ENCODE peak calls at places on chromosomes 11 and 22, in five cellular contexts. U is thoracic aorta, S is brain microvascular endothelial cell, H is tibial artery, W is fibroblast of lung. E is an unnamed sample.

GRCh38 chr22:48153726-48154125 is 1391.3 kb downstream of the TBC1D22A start:
- DNase-seq in U (no peak), H (peak), S (no peak), W (no peak), E (no peak)

GRCh38 chr22:50178471-50178864 is 7.2 kb upstream of the TRABD start:
- DNase-seq in H (peak), U (no peak), S (no peak), W (no peak), E (no peak)

GRCh38 chr11:46364056-46364455 is 16.8 kb downstream of the DGKZ start:
- DNase-seq in H (no peak), W (no peak), U (no peak), S (no peak), E (no peak)

GRCh38 chr11:65414776-65415498 is 7.7 kb upstream of the NEAT1 start:
- DNase-seq in U (no peak), H (peak), W (peak), S (no peak), E (no peak)

GRCh38 chr22:49160261-49161001 is 667.2 kb downstream of the BRD1 start:
- DNase-seq in S (no peak), U (no peak), W (no peak), H (no peak), E (no peak)

GRCh38 chr11:98411777-98412176 is 609.0 kb upstream of the CNTN5 start:
- DNase-seq in U (no peak), H (no peak), W (no peak), S (no peak), E (no peak)

GRCh38 chr11:74744277-74744676 is 4.4 kb upstream of the RNF169 start:
- DNase-seq in U (no peak), W (no peak), S (no peak), H (no peak), E (no peak)

GRCh38 chr11:2652857-2653643 is 46.7 kb downstream of the KCNQ1OT1 start:
- DNase-seq in U (no peak), W (no peak), S (no peak), H (no peak), E (no peak)

GRCh38 chr11:133964946-133965632 is 8.3 kb upstream of the IGSF9B start:
- DNase-seq in H (peak), U (no peak), W (peak), S (no peak), E (no peak)

GRCh38 chr11:3808846-3809623 is 675 bp downstream of the PGAP2 start:
- DNase-seq in S (no peak), H (no peak), U (no peak), W (peak), E (peak)

GRCh38 chr11:57180964-57181363 is 789 bp upstream of the LRRC55 start:
- DNase-seq in S (no peak), U (no peak), H (no peak), W (no peak), E (no peak)

GRCh38 chr11:61609970-61610347 is 29.1 kb upstream of the SYT7 start:
- DNase-seq in H (no peak), U (no peak), W (no peak), S (no peak), E (no peak)

GRCh38 chr11:58829736-58830135 is 14.8 kb downstream of the GLYATL2 start:
- DNase-seq in U (no peak), H (no peak), W (peak), S (peak), E (peak)

GRCh38 chr11:19380375-19380774 is 139.6 kb upstream of the E2F8 start:
- DNase-seq in S (peak), W (peak), H (no peak), U (no peak), E (peak)

GRCh38 chr11:2708151-2708581 is 8.4 kb upstream of the KCNQ1OT1 start:
- DNase-seq in U (no peak), S (no peak), W (no peak), H (peak), E (no peak)

GRCh38 chr11:134272381-134273316 is 3.5 kb upstream of the GLB1L3 start:
- DNase-seq in H (no peak), U (no peak), W (no peak), S (no peak), E (no peak)

GRCh38 chr11:61904539-61905048 is 12.8 kb downstream of the RAB3IL1 start:
- DNase-seq in U (no peak), S (no peak), W (no peak), H (no peak), E (no peak)

DNA sequence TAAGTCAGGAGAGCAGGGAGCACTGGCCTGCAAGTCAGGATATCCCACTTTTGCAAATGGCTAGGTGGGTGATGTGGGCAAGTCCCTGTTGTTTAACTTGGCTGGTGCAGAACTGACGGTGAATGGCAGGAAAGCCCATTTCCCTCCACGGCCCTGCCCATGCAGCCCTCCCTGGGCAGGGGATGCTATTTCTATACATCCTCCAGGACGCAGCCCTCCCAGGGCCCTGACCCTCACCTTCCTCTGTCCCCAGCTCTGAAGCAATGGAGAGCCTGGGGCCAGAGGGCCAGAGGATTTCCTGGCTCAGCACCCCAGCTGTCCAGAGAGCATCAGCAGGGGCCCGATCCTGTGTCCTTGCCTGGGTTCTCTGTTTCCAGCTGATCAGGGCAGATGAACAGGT is 91.3 kb downstream of the TSPAN18 start:
- DNase-seq in W (no peak), S (no peak), U (no peak), H (no peak), E (no peak)
- TF ChIP-seq CTCF in W (no peak), S (no peak), U (no peak), H (no peak), E (no peak)

GRCh38 chr11:16923987-16924386 is 90.2 kb downstream of the PLEKHA7 start:
- DNase-seq in H (no peak), U (no peak), W (no peak), S (no peak), E (no peak)
- H3K4me3 ChIP-seq in H (no peak), U (no peak), W (no peak), S (no peak), E (no peak)

GRCh38 chr22:19488285-19488684 is 8.6 kb downstream of the CDC45 start:
- DNase-seq in S (no peak), W (no peak), H (no peak), U (no peak), E (no peak)

GRCh38 chr22:19490628-19491230 is 11.0 kb downstream of the CDC45 start:
- DNase-seq in S (no peak), H (peak), U (no peak), W (no peak), E (no peak)

GRCh38 chr22:19494001-19494560 is 14.4 kb downstream of the CDC45 start:
- DNase-seq in U (no peak), S (no peak), H (no peak), W (no peak), E (no peak)

GRCh38 chr22:19492504-19493174 is 12.9 kb downstream of the CDC45 start:
- DNase-seq in S (no peak), W (no peak), U (no peak), H (peak), E (no peak)

DNA sequence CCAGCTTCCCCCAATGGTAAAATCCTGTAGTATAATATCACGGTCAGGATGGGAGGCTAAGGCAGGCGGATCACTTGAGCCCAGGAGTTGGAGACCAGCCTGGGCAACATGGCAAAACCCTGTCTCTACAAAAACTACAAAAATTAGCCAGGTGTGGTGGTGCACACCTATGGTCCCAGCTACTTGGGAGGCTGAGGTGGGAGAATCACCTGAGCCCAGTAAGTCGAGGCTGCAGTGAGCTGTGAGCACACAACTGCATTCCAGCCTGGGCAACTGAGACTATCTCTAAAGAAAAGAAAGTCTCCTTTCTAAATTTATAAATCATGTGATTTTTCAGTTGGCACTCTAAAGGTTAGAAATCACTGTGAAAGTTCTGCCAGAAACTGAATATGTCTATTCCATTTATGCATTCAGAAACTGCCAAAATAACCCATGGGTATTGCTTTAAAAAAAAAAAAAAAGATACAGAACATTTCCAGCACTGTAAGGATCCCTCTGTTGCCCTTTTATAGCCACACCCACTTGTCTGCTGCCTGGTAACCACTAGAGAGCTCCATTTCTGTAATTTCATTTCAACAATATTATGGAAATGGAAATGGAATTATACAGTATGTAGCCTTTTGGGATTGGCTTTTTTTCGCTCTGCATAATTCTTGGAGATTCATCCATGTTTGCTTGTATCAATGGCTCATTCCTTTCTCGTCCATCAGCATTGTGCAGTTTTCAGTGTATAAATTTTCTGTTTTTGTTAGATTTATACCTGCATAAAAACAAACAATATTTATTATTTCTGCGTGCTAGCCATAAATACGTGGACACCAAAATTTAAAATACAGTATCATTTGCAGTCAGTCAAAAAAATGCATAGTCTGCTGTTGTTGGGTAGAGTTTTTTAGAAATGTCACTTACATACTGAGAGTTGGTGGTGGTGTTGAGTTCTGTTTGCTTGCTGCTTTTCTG is 9.4 kb downstream of the CDC45 start:
- DNase-seq in U (no peak), H (no peak), W (no peak), S (peak), E (no peak)
- TF ChIP-seq CTCF in U (no peak), H (no peak), W (peak), S (peak), E (peak)

GRCh38 chr11:126647735-126648134 is 292.2 kb downstream of the ST3GAL4 start:
- DNase-seq in H (no peak), W (peak), S (peak), U (no peak), E (peak)
- H3K4me3 ChIP-seq in H (no peak), W (no peak), S (no peak), U (no peak), E (no peak)

DNA sequence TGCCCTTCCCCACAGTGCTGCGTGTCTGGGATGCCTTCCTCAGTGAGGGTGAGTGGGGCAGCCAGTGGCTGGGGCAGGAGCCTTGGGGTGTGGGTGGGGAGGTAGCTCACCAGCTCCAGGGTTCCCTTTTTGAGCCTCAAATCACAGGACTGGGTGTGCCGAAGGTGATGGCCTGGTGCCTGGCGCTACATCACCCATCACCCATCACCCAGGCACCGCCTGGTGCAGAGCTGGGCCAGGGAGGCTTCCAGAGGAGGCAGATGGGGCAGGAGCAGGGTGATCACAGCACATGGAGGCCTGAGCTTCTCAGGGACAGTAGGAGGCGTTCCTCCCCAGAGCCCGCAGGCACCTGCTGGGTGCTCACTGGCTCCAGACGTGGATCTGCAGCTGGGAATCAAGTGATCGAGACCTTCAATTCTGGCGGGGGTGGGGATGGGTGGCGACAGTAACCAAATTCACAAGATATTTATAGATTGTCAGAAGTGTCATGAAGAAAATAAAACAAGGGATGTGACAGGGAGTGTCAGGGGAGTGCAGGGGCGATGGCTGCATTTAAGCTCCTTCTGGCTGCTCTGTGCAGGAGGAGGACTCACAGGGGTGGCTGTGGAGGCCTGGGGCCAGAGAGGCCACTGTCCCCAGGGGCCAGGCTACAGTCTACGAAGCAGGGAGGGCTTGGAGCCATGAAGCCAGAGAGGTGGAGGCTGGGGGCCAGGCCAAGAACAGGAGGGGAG is 3.3 kb downstream of the TBC1D10C start:
- DNase-seq in S (no peak), H (no peak), U (no peak), W (no peak), E (no peak)
- TF ChIP-seq CTCF in S (no peak), H (no peak), U (no peak), W (no peak), E (no peak)

DNA sequence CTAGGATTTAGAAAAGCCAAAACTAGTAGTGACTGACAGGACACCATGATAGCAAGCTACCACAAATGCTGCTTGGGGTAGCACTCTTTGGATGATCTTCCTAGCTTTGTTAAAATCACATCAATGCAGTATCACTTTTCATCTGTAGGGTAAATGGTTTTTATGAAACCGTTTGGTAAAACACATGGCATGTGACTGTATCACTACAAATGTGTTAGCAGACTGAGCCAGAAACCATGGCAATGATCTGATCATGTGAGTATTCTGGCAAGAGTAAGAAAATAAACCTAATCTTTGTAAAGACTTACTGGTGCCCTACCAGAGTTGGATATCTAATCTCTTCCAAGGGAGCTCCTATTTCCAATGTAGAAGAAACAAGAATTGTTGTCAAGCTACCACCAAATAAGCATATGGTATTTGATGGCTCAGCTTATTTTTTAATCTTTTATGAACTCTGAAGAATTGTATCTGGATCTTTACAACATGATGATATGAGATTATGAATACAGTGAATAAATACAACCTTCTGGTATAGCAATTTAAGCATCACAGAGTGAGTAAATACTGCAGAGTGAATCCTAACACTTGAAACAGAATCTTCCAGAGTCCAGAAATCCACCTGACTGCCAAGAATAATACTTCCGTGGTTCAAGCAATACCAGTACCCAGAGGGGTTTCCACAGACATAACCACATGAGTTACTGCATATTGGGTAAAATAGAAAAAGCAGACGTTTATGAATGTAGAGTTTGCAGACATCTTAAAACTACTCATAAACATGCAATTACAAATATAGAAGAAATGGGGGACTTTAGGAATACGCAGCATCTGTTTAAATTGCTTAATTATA is 238.9 kb downstream of the TTC28 start:
- DNase-seq in H (no peak), U (no peak), S (peak), W (peak), E (peak)
- H3K4me3 ChIP-seq in H (peak), U (peak), S (no peak), W (no peak), E (no peak)

DNA sequence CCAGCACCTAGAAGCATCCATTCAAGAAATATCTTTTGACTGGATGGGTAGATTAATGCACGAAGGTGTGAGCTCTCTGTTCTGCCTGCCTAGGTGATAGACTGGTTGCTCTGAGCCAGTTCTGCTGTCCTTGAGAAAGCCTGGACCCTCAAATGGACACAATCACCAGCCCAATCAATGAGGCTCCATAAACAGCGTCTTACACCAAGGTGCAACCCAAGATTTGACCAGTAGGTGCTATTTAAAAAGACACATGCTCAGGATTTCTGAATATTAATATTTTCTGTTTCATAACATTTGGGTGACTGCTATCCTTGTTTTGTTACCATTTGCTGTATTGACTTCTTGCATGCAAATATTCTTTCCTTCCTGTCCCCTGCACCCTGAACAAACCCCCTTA is 39.0 kb downstream of the PAMR1 start:
- DNase-seq in W (no peak), S (no peak), U (no peak), H (no peak), E (no peak)
- TF ChIP-seq CTCF in W (no peak), S (peak), U (peak), H (no peak), E (peak)

GRCh38 chr11:119421941-119422504 is 949 bp downstream of the THY1 start:
- DNase-seq in S (no peak), U (no peak), W (peak), H (no peak), E (no peak)

GRCh38 chr11:119424276-119424675 is 1.3 kb upstream of the THY1 start:
- DNase-seq in S (no peak), W (no peak), U (no peak), H (no peak), E (no peak)

GRCh38 chr11:119424775-119425174 is 1.8 kb upstream of the THY1 start:
- DNase-seq in H (no peak), W (no peak), U (no peak), S (no peak), E (no peak)

GRCh38 chr11:119422505-119423416 is at the start of gene THY1:
- DNase-seq in W (peak), U (no peak), S (no peak), H (no peak), E (peak)

DNA sequence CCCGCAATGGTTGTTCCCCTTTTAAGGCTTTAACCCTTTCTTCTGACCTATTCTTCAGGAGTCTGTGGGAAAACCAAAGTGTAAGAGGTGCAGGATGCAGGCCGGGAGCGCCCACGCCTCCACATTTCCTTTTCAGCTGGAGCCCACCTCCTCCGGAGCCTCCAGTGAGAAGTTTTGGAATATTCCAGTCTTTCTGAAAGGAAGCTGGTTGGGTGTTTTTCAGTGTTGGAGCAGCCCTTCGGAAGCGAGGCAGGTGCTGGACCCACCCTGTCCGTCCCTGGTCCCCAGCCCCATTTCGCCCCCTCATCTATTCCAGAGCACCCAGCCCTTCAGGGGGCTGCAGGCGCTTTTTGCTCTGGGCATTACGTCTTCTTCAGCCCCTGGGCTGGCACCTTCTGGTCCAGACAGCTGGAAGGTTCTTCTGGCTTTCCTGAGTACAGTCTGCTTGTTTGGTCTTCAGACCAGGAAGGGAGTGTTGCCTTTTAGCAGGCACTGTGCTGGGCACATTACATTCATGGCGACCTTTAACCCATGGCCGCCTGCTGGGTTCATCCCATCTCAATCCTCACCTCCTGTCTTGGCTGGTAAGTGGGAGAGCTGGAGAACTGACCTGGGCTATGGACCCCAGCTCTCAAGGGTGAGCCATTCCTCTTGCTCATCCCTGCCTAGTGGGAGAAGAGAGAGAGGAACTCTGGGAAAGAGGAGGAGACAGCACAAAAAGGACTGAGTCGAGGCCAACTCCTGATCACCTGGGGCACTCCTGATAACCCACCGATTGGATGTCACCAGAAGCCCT is 685 bp upstream of the THY1 start:
- DNase-seq in S (no peak), U (no peak), W (no peak), H (no peak), E (no peak)
- H3K4me3 ChIP-seq in S (peak), U (peak), W (peak), H (peak), E (peak)

GRCh38 chr22:43783777-43784176 is 28.3 kb downstream of the EFCAB6 start:
- DNase-seq in S (no peak), U (no peak), H (no peak), W (no peak), E (no peak)
- TF ChIP-seq CTCF in S (peak), U (no peak), H (no peak), W (peak), E (no peak)

GRCh38 chr11:507727-508515 is 879 bp upstream of the RNH1 start:
- DNase-seq in S (no peak), H (peak), U (no peak), W (no peak), E (no peak)
- H3K4me3 ChIP-seq in S (peak), H (peak), U (peak), W (peak), E (peak)

E was measured in astrocyte of the spinal cord.